ENCODE peak calls at places on chromosomes 1 and 21, in eight cellular contexts. B is GM12865, H is mucosa of gallbladder, Y is BJ, R is astrocyte of the hippocampus, A is SHP77, Q is T-helper 1 cell, K is head of caudate nucleus. I is an unnamed sample.

GRCh38 chr1:180503274-180503862 is 991 bp upstream of the ACBD6 start:
- DNase-seq in B (no peak), H (no peak), Y (no peak), R (no peak), A (peak; percentile 4), Q (no peak), K (no peak), I (peak; percentile 46)

GRCh38 chr1:37901191-37901892 is 42.0 kb upstream of the MTF1 start:
- DNase-seq in B (peak; percentile 86), H (no peak), Y (no peak), R (no peak), A (no peak), Q (no peak), K (no peak), I (no peak)

GRCh38 chr1:201676651-201677050 is 137.7 kb downstream of the NAV1 start:
- DNase-seq in B (no peak), H (no peak), Y (no peak), R (peak; percentile 44), A (no peak), Q (no peak), K (no peak), I (no peak)

GRCh38 chr1:224922404-224923164 is 6.9 kb upstream of the DNAH14 start:
- DNase-seq in B (peak; percentile 36), H (no peak), Y (no peak), R (peak; percentile 63), A (peak; percentile 10), Q (no peak), K (no peak), I (peak; percentile 58)

GRCh38 chr1:91603409-91603808 is 102.8 kb downstream of the CDC7 start:
- DNase-seq in B (peak; percentile 32), H (no peak), Y (no peak), R (no peak), A (no peak), Q (no peak), K (no peak), I (no peak)

GRCh38 chr1:46411601-46412341 is 17.7 kb downstream of the FAAH start:
- DNase-seq in B (no peak), H (no peak), Y (no peak), R (no peak), A (no peak), Q (no peak), K (no peak), I (no peak)

GRCh38 chr1:243411472-243411871 is 155.6 kb downstream of the SDCCAG8 start:
- DNase-seq in B (no peak), H (no peak), Y (no peak), R (no peak), A (peak; percentile 46), Q (no peak), K (no peak), I (no peak)

GRCh38 chr1:152050886-152051764 is 14.3 kb upstream of the S100A11 start:
- DNase-seq in B (no peak), H (no peak), Y (no peak), R (no peak), A (no peak), Q (no peak), K (no peak), I (no peak)

GRCh38 chr21:46599251-46599572 is 5.7 kb downstream of the S100B start:
- DNase-seq in B (no peak), H (peak; percentile 22), Y (peak; percentile 68), R (peak; percentile 95), A (no peak), Q (no peak), K (no peak), I (peak; percentile 20)

GRCh38 chr1:42214447-42214871 is 49.9 kb upstream of the GUCA2A start:
- DNase-seq in B (no peak), H (peak; percentile 68), Y (no peak), R (peak; percentile 68), A (peak; percentile 2), Q (no peak), K (no peak), I (no peak)

GRCh38 chr21:29613021-29613420 is 314.3 kb downstream of the BACH1 start:
- DNase-seq in B (no peak), H (no peak), Y (no peak), R (peak; percentile 3), A (no peak), Q (no peak), K (no peak), I (no peak)

GRCh38 chr21:43864806-43865470 is at the start of gene AGPAT3:
- DNase-seq in B (peak; percentile 54), H (no peak), Y (no peak), R (peak; percentile 32), A (no peak), Q (peak; percentile 49), K (peak; percentile 33), I (no peak)

GRCh38 chr1:93541045-93541444 is 93.1 kb downstream of the FNBP1L start:
- DNase-seq in B (no peak), H (no peak), Y (no peak), R (no peak), A (no peak), Q (no peak), K (no peak), I (peak; percentile 42)

GRCh38 chr1:32335951-32336867 is at the start of gene MARCKSL1:
- DNase-seq in B (peak; percentile 89), H (peak; percentile 80), Y (no peak), R (peak; percentile 91), A (peak; percentile 52), Q (peak; percentile 82), K (peak; percentile 90), I (peak; percentile 62)

GRCh38 chr1:119080586-119080985 is 59.9 kb downstream of the WARS2 start:
- DNase-seq in B (no peak), H (peak; percentile 14), Y (peak; percentile 80), R (peak; percentile 99), A (no peak), Q (no peak), K (no peak), I (no peak)

I was measured in SK-MEL-5.